ENCODE peak calls at places on chromosomes 7 and 10, in five cellular contexts. T is amniotic epithelial cell, H is SHP77 treated with DMSO at 0.1 percent for 48 hours, P is GM04503, M is NCI-H524. N is an unnamed sample.

GRCh38 chr10:84706431-84706830 is 378.0 kb downstream of the CCSER2 start:
- DNase-seq in H (no peak), P (no peak), T (no peak), M (no peak), N (no peak)

GRCh38 chr10:33326897-33327296 is 7.6 kb downstream of the NRP1 start:
- DNase-seq in H (no peak), P (no peak), M (no peak), T (peak; percentile 53), N (no peak)

GRCh38 chr10:29394321-29394932 is 105.6 kb downstream of the LYZL1 start:
- DNase-seq in M (peak; percentile 8), H (no peak), T (no peak), P (no peak), N (no peak)

GRCh38 chr10:21724695-21725371 is 190.8 kb downstream of the MLLT10 start:
- DNase-seq in H (peak; percentile 85), T (peak; percentile 100), P (peak; percentile 96), M (peak; percentile 92), N (peak; percentile 99)

GRCh38 chr10:1309969-1310789 is 254.0 kb downstream of the WDR37 start:
- DNase-seq in H (no peak), M (no peak), T (no peak), P (no peak), N (no peak)

GRCh38 chr7:147485660-147486210 is 1104.8 kb upstream of the C7orf33 start:
- DNase-seq in H (peak; percentile 88), T (peak; percentile 18), M (peak; percentile 96), P (no peak), N (no peak)

GRCh38 chr7:130398751-130399150 is 18.5 kb downstream of the CPA1 start:
- DNase-seq in T (no peak), M (no peak), H (no peak), P (no peak), N (no peak)

GRCh38 chr10:97140284-97140846 is 45.4 kb downstream of the SLIT1 start:
- DNase-seq in M (no peak), P (no peak), H (no peak), T (no peak), N (no peak)

GRCh38 chr10:96122824-96123223 is 7.3 kb upstream of the ZNF518A start:
- DNase-seq in P (no peak), H (no peak), M (no peak), T (no peak), N (no peak)

GRCh38 chr7:30502470-30503251 is 2.0 kb downstream of the GGCT start:
- DNase-seq in T (no peak), M (no peak), P (no peak), H (no peak), N (no peak)

GRCh38 chr7:15801041-15801440 is 114.6 kb upstream of the MEOX2 start:
- DNase-seq in M (no peak), H (no peak), P (no peak), T (no peak), N (no peak)

GRCh38 chr7:25495342-25495855 is 267.1 kb upstream of the NPVF start:
- DNase-seq in P (no peak), T (no peak), H (no peak), M (peak; percentile 78), N (no peak)

GRCh38 chr7:120989571-120990220 is 1.2 kb downstream of the CPED1 start:
- DNase-seq in P (no peak), T (no peak), H (no peak), M (no peak), N (no peak)

GRCh38 chr10:48603421-48604038 is 1.3 kb downstream of the ARHGAP22 start:
- DNase-seq in H (no peak), M (no peak), T (no peak), P (no peak), N (no peak)

GRCh38 chr10:110764793-110765512 is 106.8 kb upstream of the PDCD4 start:
- DNase-seq in M (no peak), T (no peak), H (no peak), P (no peak), N (no peak)

GRCh38 chr10:10644317-10645111 is 373.2 kb upstream of the CELF2 start:
- DNase-seq in T (no peak), M (no peak), H (no peak), P (no peak), N (peak; percentile 21)

GRCh38 chr7:117715784-117716445 is 157.3 kb downstream of the CTTNBP2 start:
- DNase-seq in T (peak; percentile 69), M (peak; percentile 59), P (peak; percentile 6), H (peak; percentile 2), N (peak; percentile 28)

GRCh38 chr10:52283174-52283573 is 30.9 kb upstream of the DKK1 start:
- DNase-seq in P (no peak), M (no peak), H (no peak), T (peak; percentile 11), N (no peak)

GRCh38 chr10:97234403-97234802 is 48.6 kb upstream of the SLIT1 start:
- DNase-seq in P (no peak), T (peak; percentile 45), M (peak; percentile 32), H (peak; percentile 48), N (no peak)

GRCh38 chr7:7720193-7720592 is 1.8 kb upstream of the RPA3 start:
- DNase-seq in H (peak; percentile 46), M (peak; percentile 30), P (no peak), T (no peak), N (no peak)

GRCh38 chr7:16785846-16786245 is 19.0 kb downstream of the AGR2 start:
- DNase-seq in T (no peak), P (no peak), M (peak; percentile 26), H (no peak), N (no peak)

GRCh38 chr10:1464866-1465265 is 272.5 kb downstream of the ADARB2 start:
- DNase-seq in H (no peak), T (no peak), M (peak; percentile 21), P (no peak), N (no peak)

GRCh38 chr10:9635691-9636090 is 1382.0 kb upstream of the CELF2 start:
- DNase-seq in T (peak; percentile 68), M (no peak), P (no peak), H (no peak), N (no peak)

GRCh38 chr7:74134117-74134539 is 40.0 kb upstream of the EIF4H start:
- DNase-seq in P (no peak), M (no peak), T (peak; percentile 4), H (no peak), N (no peak)

GRCh38 chr7:142603870-142604448 is 145.3 kb upstream of the PRSS1 start:
- DNase-seq in T (peak; percentile 51), M (peak; percentile 69), H (no peak), P (no peak), N (no peak)

GRCh38 chr10:36669615-36670325 is 455.6 kb upstream of the ANKRD30A start:
- DNase-seq in P (no peak), M (no peak), H (no peak), T (no peak), N (no peak)

GRCh38 chr10:105579112-105579511 is 938.0 kb downstream of the SORCS3 start:
- DNase-seq in H (no peak), T (no peak), M (no peak), P (no peak), N (no peak)

GRCh38 chr7:19333706-19334105 is 188.5 kb upstream of the FERD3L start:
- DNase-seq in P (no peak), T (no peak), M (no peak), H (no peak), N (no peak)

GRCh38 chr10:1152386-1153252 is 96.4 kb downstream of the WDR37 start:
- DNase-seq in H (no peak), M (no peak), T (no peak), P (no peak), N (no peak)

GRCh38 chr7:49295136-49295535 is 370.8 kb downstream of the CDC14C start:
- DNase-seq in M (no peak), P (no peak), H (no peak), T (no peak), N (no peak)

GRCh38 chr7:148275359-148275890 is 315.1 kb upstream of the C7orf33 start:
- DNase-seq in P (no peak), M (no peak), H (no peak), T (no peak), N (no peak)

GRCh38 chr7:68417659-68418058 is 1180.6 kb upstream of the AUTS2 start:
- DNase-seq in T (no peak), P (no peak), M (peak; percentile 35), H (no peak), N (no peak)

GRCh38 chr10:83724471-83725241 is 414.7 kb upstream of the GHITM start:
- DNase-seq in T (no peak), H (no peak), P (no peak), M (no peak), N (no peak)

GRCh38 chr10:124129471-124129870 is 36.1 kb upstream of the CHST15 start:
- DNase-seq in P (no peak), M (no peak), H (no peak), T (no peak), N (no peak)

GRCh38 chr10:89550509-89550908 is 15.1 kb upstream of the SLC16A12 start:
- DNase-seq in T (peak; percentile 71), H (peak; percentile 29), M (no peak), P (no peak), N (no peak)

GRCh38 chr10:34960983-34961382 is 129.2 kb downstream of the CUL2 start:
- DNase-seq in M (peak; percentile 62), H (no peak), T (no peak), P (no peak), N (no peak)

GRCh38 chr7:90850516-90850915 is 254.4 kb downstream of the CDK14 start:
- DNase-seq in T (no peak), P (no peak), M (peak; percentile 96), H (no peak), N (no peak)

GRCh38 chr10:17811466-17811865 is 2.3 kb downstream of the MRC1 start:
- DNase-seq in P (no peak), M (no peak), H (no peak), T (no peak), N (no peak)

GRCh38 chr7:158494162-158494586 is 93.4 kb downstream of the PTPRN2 start:
- DNase-seq in T (no peak), M (no peak), P (no peak), H (no peak), N (no peak)